ENCODE peak calls at places on chromosomes 3 and 15, in six cellular contexts. J, G, R, B, M and V are unnamed samples.

GRCh38 chr15:75904241-75904631 is 558 bp downstream of the FBXO22 start:
- DNase-seq in J (peak), G (no peak), R (no peak), B (no peak), M (peak), V (peak)

GRCh38 chr3:139292192-139292591 is 51.6 kb upstream of the MRPS22 start:
- DNase-seq in J (no peak), G (no peak), R (no peak), B (no peak), M (no peak), V (no peak)

GRCh38 chr3:195801251-195802183 is 10.2 kb downstream of the MUC4 start:
- DNase-seq in J (no peak), G (no peak), R (no peak), B (no peak), M (no peak), V (no peak)

GRCh38 chr3:24343084-24343783 is 151.4 kb downstream of the THRB start:
- DNase-seq in J (no peak), G (no peak), R (no peak), B (no peak), M (no peak), V (no peak)

GRCh38 chr3:187807086-187807862 is 62.0 kb upstream of the BCL6 start:
- DNase-seq in J (no peak), G (no peak), R (no peak), B (no peak), M (no peak), V (no peak)

GRCh38 chr3:149120051-149120972 is 9.1 kb upstream of the HPS3 start:
- DNase-seq in J (peak), G (no peak), R (peak), B (peak), M (peak), V (peak)

GRCh38 chr15:64014995-64015394 is 31.3 kb downstream of the DAPK2 start:
- DNase-seq in J (no peak), G (no peak), R (no peak), B (no peak), M (no peak), V (no peak)

GRCh38 chr15:93072011-93072410 is 17.0 kb downstream of the RGMA start:
- DNase-seq in J (no peak), G (no peak), R (no peak), B (no peak), M (peak), V (no peak)

GRCh38 chr15:47588968-47589367 is 128.3 kb upstream of the SEMA6D start:
- DNase-seq in J (no peak), G (no peak), R (no peak), B (no peak), M (no peak), V (no peak)

GRCh38 chr3:79604681-79605080 is 163.1 kb downstream of the ROBO1 start:
- DNase-seq in J (no peak), G (no peak), R (no peak), B (no peak), M (no peak), V (no peak)

GRCh38 chr3:53509494-53509893 is 15.1 kb downstream of the CACNA1D start:
- DNase-seq in J (no peak), G (no peak), R (no peak), B (no peak), M (no peak), V (no peak)

GRCh38 chr3:185784317-185784716 is 40.5 kb downstream of the IGF2BP2 start:
- DNase-seq in J (no peak), G (no peak), R (no peak), B (no peak), M (no peak), V (no peak)

GRCh38 chr3:72448375-72448823 is 399.8 kb downstream of the SHQ1 start:
- DNase-seq in J (peak), G (no peak), R (no peak), B (no peak), M (no peak), V (no peak)

GRCh38 chr15:35427091-35427490 is 118.9 kb downstream of the DPH6 start:
- DNase-seq in J (no peak), G (no peak), R (no peak), B (no peak), M (no peak), V (no peak)

GRCh38 chr3:62954579-62954978 is 79.4 kb upstream of the CADPS start:
- DNase-seq in J (no peak), G (no peak), R (no peak), B (peak), M (no peak), V (no peak)

GRCh38 chr3:111012388-111013248 is 59.0 kb upstream of the NECTIN3 start:
- DNase-seq in J (peak), G (no peak), R (no peak), B (no peak), M (peak), V (no peak)

GRCh38 chr15:90986790-90987507 is 7.4 kb downstream of the PRC1 start:
- DNase-seq in J (no peak), G (no peak), R (no peak), B (no peak), M (no peak), V (no peak)

GRCh38 chr3:13716540-13717221 is 163.2 kb downstream of the WNT7A start:
- DNase-seq in J (no peak), G (peak), R (no peak), B (no peak), M (peak), V (no peak)

GRCh38 chr3:148657470-148657869 is 40.2 kb upstream of the AGTR1 start:
- DNase-seq in J (no peak), G (no peak), R (no peak), B (no peak), M (no peak), V (no peak)

GRCh38 chr3:12984023-12984823 is 89.0 kb downstream of the IQSEC1 start:
- DNase-seq in J (peak), G (peak), R (peak), B (no peak), M (peak), V (no peak)

GRCh38 chr15:69869881-69870465 is 227.7 kb downstream of the TLE3 start:
- DNase-seq in J (no peak), G (no peak), R (no peak), B (no peak), M (no peak), V (no peak)

GRCh38 chr3:184685055-184685454 is 26.8 kb downstream of the MAGEF1 start:
- DNase-seq in J (no peak), G (no peak), R (no peak), B (no peak), M (peak), V (no peak)

GRCh38 chr15:37788330-37788729 is 146.1 kb upstream of the TMCO5A start:
- DNase-seq in J (no peak), G (no peak), R (no peak), B (no peak), M (no peak), V (no peak)

GRCh38 chr3:191566469-191566868 is 105.5 kb downstream of the PYDC2 start:
- DNase-seq in J (no peak), G (no peak), R (no peak), B (no peak), M (no peak), V (no peak)

GRCh38 chr3:15979490-15979889 is 181.7 kb upstream of the ANKRD28 start:
- DNase-seq in J (no peak), G (no peak), R (no peak), B (no peak), M (no peak), V (no peak)

GRCh38 chr3:10505050-10505790 is at the start of gene ATP2B2:
- DNase-seq in J (no peak), G (peak), R (no peak), B (no peak), M (peak), V (no peak)

GRCh38 chr3:122748347-122748746 is 45.3 kb downstream of the HSPBAP1 start:
- DNase-seq in J (no peak), G (no peak), R (no peak), B (no peak), M (no peak), V (no peak)

GRCh38 chr15:48845123-48845522 is 32.8 kb upstream of the EID1 start:
- DNase-seq in J (no peak), G (no peak), R (no peak), B (no peak), M (no peak), V (no peak)

GRCh38 chr3:69741057-69741830 is 2.0 kb downstream of the MITF start:
- DNase-seq in J (no peak), G (no peak), R (no peak), B (no peak), M (no peak), V (no peak)

GRCh38 chr3:138412821-138413531 is 21.4 kb upstream of the ESYT3 start:
- DNase-seq in J (no peak), G (no peak), R (no peak), B (no peak), M (no peak), V (no peak)

GRCh38 chr3:49593046-49593445 is 38.8 kb downstream of the BSN start:
- DNase-seq in J (no peak), G (no peak), R (no peak), B (no peak), M (no peak), V (no peak)

GRCh38 chr15:75640483-75641175 is 605 bp upstream of the IMP3 start:
- DNase-seq in J (peak), G (no peak), R (peak), B (peak), M (peak), V (peak)

GRCh38 chr15:68552773-68553172 is 26.0 kb upstream of the CORO2B start:
- DNase-seq in J (no peak), G (no peak), R (no peak), B (no peak), M (no peak), V (no peak)
- H3K27ac ChIP-seq in J (no peak), G (no peak), R (no peak), B (no peak), M (peak), V (no peak)

DNA sequence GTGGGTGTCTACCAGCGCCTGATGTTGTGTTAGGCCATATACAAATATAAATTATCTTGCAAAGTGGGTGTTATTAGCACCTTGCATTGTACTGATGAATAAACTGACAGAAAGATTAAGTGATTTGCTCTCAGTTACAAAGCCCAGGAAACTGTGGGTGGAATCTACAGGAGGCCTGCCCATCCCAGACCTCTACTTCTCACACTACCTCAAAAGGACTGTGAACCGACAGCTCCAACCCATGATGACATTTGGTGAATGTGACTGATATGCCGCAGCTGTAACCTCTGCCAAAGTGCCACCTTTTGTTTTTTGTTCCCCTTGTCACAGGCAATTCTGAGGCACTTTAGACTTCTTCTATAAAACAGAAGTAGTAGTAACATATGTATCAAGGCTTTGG is 43.7 kb upstream of the KCNMB2 start:
- DNase-seq in J (no peak), G (no peak), R (no peak), B (no peak), M (no peak), V (no peak)
- TF ChIP-seq GABPA in J (no peak), G (no peak), R (no peak), B (no peak), M (no peak), V (no peak)

GRCh38 chr3:135392151-135392550 is 573.4 kb upstream of the PPP2R3A start:
- DNase-seq in J (no peak), G (no peak), R (no peak), B (no peak), M (no peak), V (no peak)

GRCh38 chr3:135393159-135393558 is 572.4 kb upstream of the PPP2R3A start:
- DNase-seq in J (no peak), G (no peak), R (no peak), B (no peak), M (no peak), V (no peak)

GRCh38 chr3:135393898-135394525 is 571.5 kb upstream of the PPP2R3A start:
- DNase-seq in J (no peak), G (no peak), R (no peak), B (no peak), M (no peak), V (no peak)
- H3K27ac ChIP-seq in J (no peak), G (no peak), R (no peak), B (no peak), M (no peak), V (no peak)

GRCh38 chr15:42143866-42144625 is 12.4 kb downstream of the PLA2G4F start:
- DNase-seq in J (no peak), G (no peak), R (no peak), B (no peak), M (no peak), V (no peak)
- TF ChIP-seq GABPA in J (no peak), G (no peak), R (no peak), B (no peak), M (no peak), V (no peak)

GRCh38 chr15:62453979-62454378 is 288.9 kb upstream of the C2CD4B start:
- DNase-seq in J (no peak), G (no peak), R (no peak), B (no peak), M (no peak), V (no peak)

GRCh38 chr15:62453356-62453755 is 288.3 kb upstream of the C2CD4B start:
- DNase-seq in J (no peak), G (no peak), R (no peak), B (no peak), M (no peak), V (no peak)

GRCh38 chr15:62450061-62450460 is 285.0 kb upstream of the C2CD4B start:
- DNase-seq in J (no peak), G (no peak), R (no peak), B (no peak), M (no peak), V (no peak)

GRCh38 chr15:62452656-62453055 is 287.6 kb upstream of the C2CD4B start:
- DNase-seq in J (no peak), G (no peak), R (no peak), B (no peak), M (no peak), V (no peak)

DNA sequence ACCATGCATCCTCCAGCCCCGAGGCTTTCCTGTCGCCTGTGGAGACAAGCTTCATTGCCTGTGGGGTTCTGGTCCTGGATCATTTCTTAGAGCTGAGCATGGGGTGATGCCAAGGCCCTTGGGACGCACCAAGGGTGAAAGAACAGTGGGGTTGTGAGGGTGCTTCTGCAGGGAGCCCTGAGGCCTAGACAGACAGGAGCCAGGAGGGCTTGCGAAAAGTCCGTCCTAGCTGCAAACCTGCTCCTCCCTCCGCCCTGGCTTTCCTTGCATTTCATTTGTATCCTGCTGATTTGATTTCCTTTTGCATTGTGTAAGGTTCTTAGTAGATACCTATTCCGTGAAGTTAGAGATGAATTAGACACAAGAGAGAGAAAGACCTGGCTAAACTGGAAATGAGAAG is 286.9 kb upstream of the C2CD4B start:
- DNase-seq in J (no peak), G (no peak), R (no peak), B (no peak), M (no peak), V (no peak)
- H3K27ac ChIP-seq in J (no peak), G (no peak), R (no peak), B (no peak), M (no peak), V (no peak)

GRCh38 chr15:66819084-66819483 is 117.0 kb downstream of the SMAD6 start:
- DNase-seq in J (no peak), G (no peak), R (no peak), B (peak), M (no peak), V (no peak)
- TF ChIP-seq GABPA in J (no peak), G (no peak), R (no peak), B (no peak), M (no peak), V (no peak)

GRCh38 chr15:73950479-73951043 is 24.3 kb downstream of the LOXL1 start:
- DNase-seq in J (no peak), G (no peak), R (no peak), B (no peak), M (no peak), V (no peak)
- H3K27ac ChIP-seq in J (no peak), G (no peak), R (no peak), B (no peak), M (peak), V (no peak)

GRCh38 chr3:124814620-124815421 is 72.3 kb downstream of the ITGB5 start:
- DNase-seq in J (peak), G (no peak), R (no peak), B (no peak), M (no peak), V (no peak)

GRCh38 chr3:124811441-124811840 is 75.7 kb downstream of the ITGB5 start:
- DNase-seq in J (no peak), G (no peak), R (no peak), B (no peak), M (no peak), V (no peak)

GRCh38 chr3:124810970-124811369 is 76.2 kb downstream of the ITGB5 start:
- DNase-seq in J (no peak), G (no peak), R (no peak), B (no peak), M (no peak), V (no peak)

GRCh38 chr3:124813541-124813940 is 73.6 kb downstream of the ITGB5 start:
- DNase-seq in J (no peak), G (no peak), R (no peak), B (no peak), M (no peak), V (no peak)

GRCh38 chr3:124812291-124813265 is 74.6 kb downstream of the ITGB5 start:
- DNase-seq in J (peak), G (no peak), R (peak), B (no peak), M (no peak), V (no peak)
- TF ChIP-seq GABPA in J (no peak), G (no peak), R (no peak), B (no peak), M (no peak), V (no peak)

GRCh38 chr3:61761694-61762430 is 200.5 kb downstream of the PTPRG start:
- DNase-seq in J (no peak), G (no peak), R (no peak), B (no peak), M (no peak), V (no peak)
- H3K27ac ChIP-seq in J (no peak), G (no peak), R (no peak), B (no peak), M (no peak), V (no peak)